ENCODE peak calls at places on chromosomes 2 and 18, in ten cellular contexts. One of them, this sample, is unnamed.
A peak's percentile ranks its signal among the peaks of the same experiment; 100 is the strongest.

GRCh38 chr18:77207540-77207939 is 42.1 kb upstream of the GALR1 start:
- DNase-seq in fibroblast of mammary gland: peak; percentile 90
- DNase-seq in PC-3: peak; percentile 47
- DNase-seq in BJ: no peak
- DNase-seq in endodermal cell: peak; percentile 73
- DNase-seq in tibial artery: peak; percentile 66
- DNase-seq in CD4-positive, alpha-beta memory T cell: peak; percentile 62
- DNase-seq in fibroblast of lung: peak; percentile 78
- DNase-seq in AG04450: peak; percentile 27
- DNase-seq in uterus: peak; percentile 86
- DNase-seq in this sample: peak; percentile 82

GRCh38 chr2:96117701-96118588 is 1.6 kb upstream of the ADRA2B start:
- DNase-seq in tibial artery: no peak
- DNase-seq in uterus: no peak
- DNase-seq in AG04450: no peak
- DNase-seq in CD4-positive, alpha-beta memory T cell: no peak
- DNase-seq in fibroblast of mammary gland: no peak
- DNase-seq in fibroblast of lung: no peak
- DNase-seq in PC-3: peak; percentile 19
- DNase-seq in endodermal cell: no peak
- DNase-seq in BJ: no peak
- DNase-seq in this sample: no peak

GRCh38 chr2:102460467-102460866 is 12.6 kb upstream of the SLC9A4 start:
- DNase-seq in fibroblast of lung: no peak
- DNase-seq in PC-3: no peak
- DNase-seq in CD4-positive, alpha-beta memory T cell: no peak
- DNase-seq in BJ: no peak
- DNase-seq in uterus: no peak
- DNase-seq in fibroblast of mammary gland: no peak
- DNase-seq in AG04450: no peak
- DNase-seq in tibial artery: no peak
- DNase-seq in endodermal cell: no peak
- DNase-seq in this sample: peak; percentile 10

GRCh38 chr2:112787294-112787693 is 3.0 kb upstream of the IL1A start:
- DNase-seq in fibroblast of lung: no peak
- DNase-seq in uterus: no peak
- DNase-seq in endodermal cell: no peak
- DNase-seq in fibroblast of mammary gland: no peak
- DNase-seq in CD4-positive, alpha-beta memory T cell: no peak
- DNase-seq in PC-3: peak; percentile 53
- DNase-seq in AG04450: no peak
- DNase-seq in BJ: no peak
- DNase-seq in tibial artery: no peak
- DNase-seq in this sample: no peak

GRCh38 chr18:50928551-50928950 is 39.3 kb upstream of the ELAC1 start:
- DNase-seq in uterus: no peak
- DNase-seq in BJ: no peak
- DNase-seq in fibroblast of lung: no peak
- DNase-seq in PC-3: no peak
- DNase-seq in fibroblast of mammary gland: peak; percentile 42
- DNase-seq in tibial artery: no peak
- DNase-seq in AG04450: no peak
- DNase-seq in CD4-positive, alpha-beta memory T cell: no peak
- DNase-seq in endodermal cell: no peak
- DNase-seq in this sample: peak; percentile 25

GRCh38 chr2:220273082-220273481 is 645.7 kb downstream of the SLC4A3 start:
- DNase-seq in tibial artery: no peak
- DNase-seq in PC-3: peak; percentile 80
- DNase-seq in fibroblast of lung: no peak
- DNase-seq in BJ: no peak
- DNase-seq in CD4-positive, alpha-beta memory T cell: no peak
- DNase-seq in endodermal cell: no peak
- DNase-seq in fibroblast of mammary gland: no peak
- DNase-seq in AG04450: no peak
- DNase-seq in uterus: no peak
- DNase-seq in this sample: no peak

GRCh38 chr2:156341482-156342251 is 9.1 kb upstream of the NR4A2 start:
- DNase-seq in endodermal cell: peak; percentile 92
- DNase-seq in fibroblast of mammary gland: peak; percentile 94
- DNase-seq in BJ: peak; percentile 74
- DNase-seq in AG04450: peak; percentile 89
- DNase-seq in fibroblast of lung: peak; percentile 97
- DNase-seq in CD4-positive, alpha-beta memory T cell: peak; percentile 87
- DNase-seq in PC-3: peak; percentile 90
- DNase-seq in tibial artery: peak; percentile 93
- DNase-seq in uterus: peak; percentile 96
- DNase-seq in this sample: peak; percentile 95

GRCh38 chr2:56008661-56009411 is 85.3 kb upstream of the EFEMP1 start:
- DNase-seq in tibial artery: peak; percentile 60
- DNase-seq in fibroblast of lung: peak; percentile 83
- DNase-seq in BJ: peak; percentile 54
- DNase-seq in uterus: peak; percentile 66
- DNase-seq in CD4-positive, alpha-beta memory T cell: no peak
- DNase-seq in fibroblast of mammary gland: peak; percentile 83
- DNase-seq in endodermal cell: peak; percentile 86
- DNase-seq in AG04450: peak; percentile 72
- DNase-seq in PC-3: peak; percentile 45
- DNase-seq in this sample: peak; percentile 95

GRCh38 chr2:201298462-201298861 is 38.1 kb downstream of the CASP8 start:
- DNase-seq in fibroblast of mammary gland: peak; percentile 22
- DNase-seq in fibroblast of lung: no peak
- DNase-seq in AG04450: no peak
- DNase-seq in uterus: no peak
- DNase-seq in PC-3: peak; percentile 38
- DNase-seq in tibial artery: no peak
- DNase-seq in CD4-positive, alpha-beta memory T cell: no peak
- DNase-seq in BJ: no peak
- DNase-seq in endodermal cell: no peak
- DNase-seq in this sample: no peak

GRCh38 chr18:34978533-34978893 is 62.7 kb upstream of the MAPRE2 start:
- DNase-seq in tibial artery: no peak
- DNase-seq in PC-3: no peak
- DNase-seq in fibroblast of mammary gland: no peak
- DNase-seq in endodermal cell: peak; percentile 42
- DNase-seq in uterus: no peak
- DNase-seq in AG04450: no peak
- DNase-seq in BJ: no peak
- DNase-seq in fibroblast of lung: no peak
- DNase-seq in CD4-positive, alpha-beta memory T cell: peak; percentile 3
- DNase-seq in this sample: no peak

GRCh38 chr2:238484522-238485452 is 58.1 kb downstream of the ASB1 start:
- DNase-seq in uterus: no peak
- DNase-seq in fibroblast of mammary gland: no peak
- DNase-seq in tibial artery: no peak
- DNase-seq in PC-3: no peak
- DNase-seq in endodermal cell: no peak
- DNase-seq in CD4-positive, alpha-beta memory T cell: no peak
- DNase-seq in BJ: no peak
- DNase-seq in AG04450: no peak
- DNase-seq in fibroblast of lung: no peak
- DNase-seq in this sample: no peak

GRCh38 chr18:45287531-45287930 is 327.7 kb upstream of the SLC14A2 start:
- DNase-seq in PC-3: no peak
- DNase-seq in fibroblast of lung: no peak
- DNase-seq in fibroblast of mammary gland: no peak
- DNase-seq in CD4-positive, alpha-beta memory T cell: no peak
- DNase-seq in tibial artery: no peak
- DNase-seq in uterus: no peak
- DNase-seq in AG04450: no peak
- DNase-seq in endodermal cell: no peak
- DNase-seq in BJ: no peak
- DNase-seq in this sample: no peak

GRCh38 chr2:121049141-121049540 is 235.9 kb downstream of the TFCP2L1 start:
- DNase-seq in fibroblast of mammary gland: no peak
- DNase-seq in PC-3: no peak
- DNase-seq in BJ: no peak
- DNase-seq in AG04450: no peak
- DNase-seq in tibial artery: no peak
- DNase-seq in CD4-positive, alpha-beta memory T cell: no peak
- DNase-seq in endodermal cell: no peak
- DNase-seq in uterus: no peak
- DNase-seq in fibroblast of lung: no peak
- DNase-seq in this sample: no peak

GRCh38 chr18:29188760-29189159 is 1011.8 kb upstream of the CDH2 start:
- DNase-seq in tibial artery: no peak
- DNase-seq in uterus: no peak
- DNase-seq in PC-3: peak; percentile 64
- DNase-seq in endodermal cell: no peak
- DNase-seq in BJ: no peak
- DNase-seq in AG04450: no peak
- DNase-seq in fibroblast of mammary gland: peak; percentile 53
- DNase-seq in fibroblast of lung: no peak
- DNase-seq in CD4-positive, alpha-beta memory T cell: no peak
- DNase-seq in this sample: no peak

GRCh38 chr2:28615691-28616090 is 119.8 kb downstream of the PLB1 start:
- DNase-seq in PC-3: no peak
- DNase-seq in endodermal cell: no peak
- DNase-seq in tibial artery: no peak
- DNase-seq in BJ: no peak
- DNase-seq in AG04450: no peak
- DNase-seq in fibroblast of mammary gland: no peak
- DNase-seq in CD4-positive, alpha-beta memory T cell: peak; percentile 50
- DNase-seq in uterus: no peak
- DNase-seq in fibroblast of lung: no peak
- DNase-seq in this sample: no peak
- H3K4me3 ChIP-seq in PC-3: no peak overlapping the region
- H3K4me3 ChIP-seq in endodermal cell: no peak overlapping the region
- H3K4me3 ChIP-seq in tibial artery: no peak overlapping the region
- H3K4me3 ChIP-seq in BJ: no peak overlapping the region
- H3K4me3 ChIP-seq in AG04450: no peak overlapping the region
- H3K4me3 ChIP-seq in fibroblast of mammary gland: no peak overlapping the region
- H3K4me3 ChIP-seq in CD4-positive, alpha-beta memory T cell: no peak overlapping the region
- H3K4me3 ChIP-seq in uterus: no peak overlapping the region
- H3K4me3 ChIP-seq in fibroblast of lung: no peak overlapping the region
- H3K4me3 ChIP-seq in this sample: no peak overlapping the region

GRCh38 chr2:218895326-218895725 is 14.7 kb downstream of the WNT10A start:
- DNase-seq in CD4-positive, alpha-beta memory T cell: no peak
- DNase-seq in PC-3: peak; percentile 81
- DNase-seq in fibroblast of mammary gland: no peak
- DNase-seq in endodermal cell: peak; percentile 80
- DNase-seq in AG04450: no peak
- DNase-seq in tibial artery: no peak
- DNase-seq in fibroblast of lung: no peak
- DNase-seq in BJ: no peak
- DNase-seq in uterus: no peak
- DNase-seq in this sample: no peak

GRCh38 chr2:218896501-218897393 is 16.1 kb downstream of the WNT10A start:
- DNase-seq in fibroblast of mammary gland: no peak
- DNase-seq in CD4-positive, alpha-beta memory T cell: peak; percentile 90
- DNase-seq in endodermal cell: peak; percentile 80
- DNase-seq in BJ: no peak
- DNase-seq in tibial artery: no peak
- DNase-seq in AG04450: no peak
- DNase-seq in PC-3: peak; percentile 69
- DNase-seq in fibroblast of lung: no peak
- DNase-seq in uterus: no peak
- DNase-seq in this sample: no peak

GRCh38 chr2:218894168-218895157 is 13.8 kb downstream of the WNT10A start:
- DNase-seq in fibroblast of mammary gland: no peak
- DNase-seq in PC-3: peak; percentile 77
- DNase-seq in AG04450: no peak
- DNase-seq in BJ: no peak
- DNase-seq in uterus: no peak
- DNase-seq in endodermal cell: no peak
- DNase-seq in tibial artery: no peak
- DNase-seq in CD4-positive, alpha-beta memory T cell: no peak
- DNase-seq in fibroblast of lung: no peak
- DNase-seq in this sample: no peak

GRCh38 chr2:218897394-218898108 is 16.9 kb downstream of the WNT10A start:
- DNase-seq in endodermal cell: peak; percentile 70
- DNase-seq in tibial artery: no peak
- DNase-seq in BJ: no peak
- DNase-seq in uterus: no peak
- DNase-seq in fibroblast of mammary gland: no peak
- DNase-seq in fibroblast of lung: no peak
- DNase-seq in CD4-positive, alpha-beta memory T cell: no peak
- DNase-seq in PC-3: no peak
- DNase-seq in AG04450: no peak
- DNase-seq in this sample: no peak

GRCh38 chr2:218895758-218896500 is 15.3 kb downstream of the WNT10A start:
- DNase-seq in BJ: no peak
- DNase-seq in uterus: no peak
- DNase-seq in AG04450: no peak
- DNase-seq in endodermal cell: peak; percentile 65
- DNase-seq in fibroblast of mammary gland: no peak
- DNase-seq in fibroblast of lung: no peak
- DNase-seq in tibial artery: no peak
- DNase-seq in PC-3: peak; percentile 39
- DNase-seq in CD4-positive, alpha-beta memory T cell: no peak
- DNase-seq in this sample: no peak
- H3K4me3 ChIP-seq in BJ: no peak overlapping the region
- H3K4me3 ChIP-seq in uterus: no peak overlapping the region
- H3K4me3 ChIP-seq in AG04450: no peak overlapping the region
- H3K4me3 ChIP-seq in endodermal cell: no peak overlapping the region
- H3K4me3 ChIP-seq in fibroblast of mammary gland: no peak overlapping the region
- H3K4me3 ChIP-seq in fibroblast of lung: no peak overlapping the region
- H3K4me3 ChIP-seq in tibial artery: no peak overlapping the region
- H3K4me3 ChIP-seq in PC-3: peak overlapping the region; percentile 56
- H3K4me3 ChIP-seq in CD4-positive, alpha-beta memory T cell: no peak overlapping the region
- H3K4me3 ChIP-seq in this sample: no peak overlapping the region

GRCh38 chr18:78293516-78293915 is 686.1 kb upstream of the SALL3 start:
- DNase-seq in uterus: peak; percentile 27
- DNase-seq in endodermal cell: no peak
- DNase-seq in fibroblast of lung: no peak
- DNase-seq in tibial artery: no peak
- DNase-seq in BJ: no peak
- DNase-seq in PC-3: no peak
- DNase-seq in fibroblast of mammary gland: no peak
- DNase-seq in CD4-positive, alpha-beta memory T cell: no peak
- DNase-seq in AG04450: no peak
- DNase-seq in this sample: no peak
- H3K4me3 ChIP-seq in uterus: no peak overlapping the region
- H3K4me3 ChIP-seq in endodermal cell: no peak overlapping the region
- H3K4me3 ChIP-seq in fibroblast of lung: peak overlapping the region; percentile 5
- H3K4me3 ChIP-seq in tibial artery: no peak overlapping the region
- H3K4me3 ChIP-seq in BJ: no peak overlapping the region
- H3K4me3 ChIP-seq in PC-3: no peak overlapping the region
- H3K4me3 ChIP-seq in fibroblast of mammary gland: no peak overlapping the region
- H3K4me3 ChIP-seq in CD4-positive, alpha-beta memory T cell: no peak overlapping the region
- H3K4me3 ChIP-seq in AG04450: no peak overlapping the region
- H3K4me3 ChIP-seq in this sample: no peak overlapping the region

DNA sequence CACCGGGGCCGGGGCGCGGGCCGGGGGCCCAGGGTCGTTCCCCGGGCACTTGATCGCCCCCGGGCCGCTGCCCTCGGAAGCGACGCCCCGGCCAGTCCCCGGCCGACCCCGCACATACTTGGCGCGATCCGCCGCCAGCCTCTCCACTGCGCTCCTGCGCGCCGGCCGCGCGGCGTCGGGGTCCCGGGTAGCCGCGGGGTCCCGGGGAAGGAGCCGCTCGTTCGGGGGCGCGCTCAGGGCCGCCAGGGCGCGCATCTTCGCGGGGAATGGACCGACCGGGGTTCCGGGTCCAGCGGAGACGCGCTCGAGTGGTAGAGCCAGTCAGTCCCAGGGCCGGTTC is 204 bp downstream of the FAM110C start:
- DNase-seq in fibroblast of lung: no peak
- DNase-seq in PC-3: no peak
- DNase-seq in AG04450: no peak
- DNase-seq in uterus: no peak
- DNase-seq in CD4-positive, alpha-beta memory T cell: no peak
- DNase-seq in BJ: no peak
- DNase-seq in endodermal cell: no peak
- DNase-seq in fibroblast of mammary gland: no peak
- DNase-seq in tibial artery: no peak
- DNase-seq in this sample: no peak
- H3K4me3 ChIP-seq in fibroblast of lung: no peak overlapping the region
- H3K4me3 ChIP-seq in PC-3: peak overlapping the region; percentile 83
- H3K4me3 ChIP-seq in AG04450: no peak overlapping the region
- H3K4me3 ChIP-seq in uterus: peak overlapping the region; percentile 79
- H3K4me3 ChIP-seq in CD4-positive, alpha-beta memory T cell: no peak overlapping the region
- H3K4me3 ChIP-seq in BJ: no peak overlapping the region
- H3K4me3 ChIP-seq in endodermal cell: peak overlapping the region; percentile 65
- H3K4me3 ChIP-seq in fibroblast of mammary gland: no peak overlapping the region
- H3K4me3 ChIP-seq in tibial artery: peak overlapping the region; percentile 86
- H3K4me3 ChIP-seq in this sample: no peak overlapping the region

This sample was measured in cardiac fibroblast.